ENCODE peak calls at places on chromosomes 2 and 18, in four cellular contexts. W is SK-N-SH, Q is H1, F is GM12878. O is an unnamed sample.

GRCh38 chr2:240820607-240821428 is 799 bp upstream of the KIF1A start:
- DNase-seq in W (peak; percentile 78), Q (peak; percentile 85), F (no peak), O (no peak)

GRCh38 chr2:239321596-239322413 is 79.0 kb downstream of the HDAC4 start:
- DNase-seq in W (peak; percentile 9), Q (peak; percentile 37), F (no peak), O (no peak)

GRCh38 chr18:3879114-3879835 is 429.3 kb downstream of the TGIF1 start:
- DNase-seq in W (no peak), Q (no peak), F (no peak), O (no peak)

GRCh38 chr2:16268301-16269000 is 328.1 kb downstream of the MYCN start:
- DNase-seq in W (no peak), Q (no peak), F (no peak), O (no peak)

GRCh38 chr2:24917731-24918325 is 2.2 kb downstream of the ADCY3 start:
- DNase-seq in W (no peak), Q (no peak), F (no peak), O (no peak)

GRCh38 chr2:175008009-175008408 is 2.8 kb upstream of the CHN1 start:
- DNase-seq in W (no peak), Q (no peak), F (no peak), O (no peak)

GRCh38 chr2:96506016-96506906 is 1.1 kb upstream of the NEURL3 start:
- DNase-seq in W (peak; percentile 3), Q (peak; percentile 30), F (no peak), O (no peak)

GRCh38 chr2:48259811-48260210 is 270.1 kb upstream of the STON1 start:
- DNase-seq in W (no peak), Q (no peak), F (no peak), O (no peak)

GRCh38 chr18:77081387-77081773 is 51.2 kb downstream of the MBP start:
- DNase-seq in W (no peak), Q (no peak), F (no peak), O (no peak)

DNA sequence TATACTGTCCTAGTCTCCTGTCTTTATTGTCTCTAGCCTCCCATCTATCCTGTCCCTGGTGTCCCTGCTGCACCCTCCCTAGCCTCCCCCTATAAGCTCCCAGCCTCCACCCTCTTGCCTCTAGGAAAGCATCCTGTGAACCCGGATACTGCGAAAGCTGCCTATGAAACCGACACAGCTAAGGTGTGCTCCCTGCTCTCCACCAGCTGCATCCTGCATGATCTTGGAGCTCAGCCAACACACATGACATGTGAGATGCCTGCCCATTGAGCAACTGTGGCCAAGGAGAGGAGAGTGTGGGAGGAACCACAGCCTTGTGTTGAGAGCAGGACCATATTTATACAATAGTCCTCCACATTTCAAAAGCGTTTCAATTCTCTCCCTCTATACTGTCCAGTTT is 187.1 kb downstream of the ZBTB7C start:
- DNase-seq in W (peak; percentile 40), Q (no peak), F (peak; percentile 2), O (peak; percentile 10)
- TF ChIP-seq TCF12 in W (no peak), Q (no peak), F (no peak), O (no peak)

GRCh38 chr2:20625920-20626697 is 24.8 kb downstream of the HS1BP3 start:
- DNase-seq in W (no peak), Q (no peak), F (no peak), O (no peak)
- TF ChIP-seq TCF12 in W (no peak), Q (no peak), F (no peak), O (no peak)

GRCh38 chr2:9799011-9799596 is 44.2 kb upstream of the TAF1B start:
- DNase-seq in W (no peak), Q (no peak), F (no peak), O (peak; percentile 54)

GRCh38 chr2:9800639-9800974 is 42.7 kb upstream of the TAF1B start:
- DNase-seq in W (no peak), Q (no peak), F (no peak), O (no peak)

GRCh38 chr2:9797681-9798556 is 45.4 kb upstream of the TAF1B start:
- DNase-seq in W (no peak), Q (no peak), F (no peak), O (peak; percentile 57)

GRCh38 chr2:9800975-9801723 is 42.1 kb upstream of the TAF1B start:
- DNase-seq in W (no peak), Q (no peak), F (no peak), O (peak; percentile 30)

GRCh38 chr2:9799729-9800632 is 43.3 kb upstream of the TAF1B start:
- DNase-seq in W (peak; percentile 98), Q (peak; percentile 99), F (peak; percentile 47), O (peak; percentile 77)
- TF ChIP-seq TCF12 in W (no peak), Q (no peak), F (no peak), O (no peak)

GRCh38 chr2:189149981-189150380 is 29.6 kb downstream of the COL5A2 start:
- DNase-seq in W (no peak), Q (no peak), F (no peak), O (no peak)
- TF ChIP-seq TCF12 in W (peak; percentile 54), Q (no peak), F (no peak), O (no peak)

DNA sequence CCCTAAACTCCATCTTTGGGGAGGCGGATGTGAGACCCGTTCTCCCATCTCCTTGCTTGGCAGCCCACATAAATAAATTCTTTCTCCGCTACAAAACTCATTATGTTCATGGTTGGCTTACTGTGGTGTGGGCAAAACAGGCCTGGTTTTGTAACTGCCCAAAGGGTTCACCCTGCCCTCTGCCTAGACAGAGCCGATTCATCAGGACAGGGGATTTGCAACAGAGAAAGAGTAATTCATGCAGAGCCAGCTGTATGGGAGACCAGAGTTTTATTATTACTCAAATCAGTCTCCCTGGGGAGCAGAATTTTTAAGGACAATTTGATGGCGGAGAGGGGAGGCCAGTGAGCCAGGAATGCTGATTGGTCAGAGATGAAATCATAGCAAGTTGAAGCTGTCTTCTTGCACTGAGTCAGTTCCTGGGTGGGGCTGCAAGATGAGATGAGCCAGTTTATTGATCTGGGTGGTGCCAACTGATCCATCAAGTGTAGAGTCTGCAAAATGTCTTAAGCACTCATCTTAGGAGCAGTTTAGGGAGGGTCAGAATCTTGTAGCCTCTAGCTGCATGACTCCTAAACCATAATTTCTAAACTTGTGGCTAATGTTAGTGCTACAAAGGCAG is 8.4 kb upstream of the RNF125 start:
- DNase-seq in W (no peak), Q (no peak), F (no peak), O (no peak)
- TF ChIP-seq TCF12 in W (no peak), Q (no peak), F (no peak), O (no peak)

DNA sequence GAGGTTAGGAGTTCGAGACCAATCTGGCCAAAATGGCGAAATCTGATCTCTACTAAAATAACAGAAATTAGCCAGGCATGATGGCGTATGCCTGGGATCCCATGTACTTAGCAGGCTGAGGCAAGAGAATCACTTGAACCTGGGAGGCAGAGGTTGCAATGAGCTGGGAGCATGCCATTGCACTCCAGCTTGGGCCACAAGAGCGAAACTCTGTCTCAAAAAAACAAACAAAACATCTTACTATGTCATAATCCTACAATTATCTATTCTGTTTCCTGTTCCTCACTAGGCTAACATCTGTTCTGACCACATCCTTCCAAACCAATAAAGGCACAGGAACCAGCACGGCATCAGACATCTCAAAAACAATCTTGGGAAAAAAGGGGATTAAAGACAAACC is 361.8 kb upstream of the UBE2E3 start:
- DNase-seq in W (no peak), Q (no peak), F (no peak), O (no peak)
- TF ChIP-seq TCF12 in W (no peak), Q (no peak), F (no peak), O (no peak)

GRCh38 chr2:207676827-207677354 is 34.5 kb upstream of the CCNYL1 start:
- DNase-seq in W (no peak), Q (no peak), F (no peak), O (peak; percentile 26)
- TF ChIP-seq TCF12 in W (peak; percentile 79), Q (no peak), F (no peak), O (no peak)

GRCh38 chr2:190216829-190217228 is 102.8 kb downstream of the HIBCH start:
- DNase-seq in W (peak; percentile 24), Q (peak; percentile 58), F (no peak), O (peak; percentile 35)

GRCh38 chr2:190219186-190219585 is 100.4 kb downstream of the HIBCH start:
- DNase-seq in W (no peak), Q (no peak), F (no peak), O (no peak)

GRCh38 chr2:190215620-190216019 is 104.0 kb downstream of the HIBCH start:
- DNase-seq in W (peak; percentile 3), Q (no peak), F (no peak), O (no peak)

GRCh38 chr2:190214434-190215194 is 105.0 kb downstream of the HIBCH start:
- DNase-seq in W (no peak), Q (no peak), F (no peak), O (no peak)

GRCh38 chr2:190217616-190218015 is 102.0 kb downstream of the HIBCH start:
- DNase-seq in W (no peak), Q (no peak), F (no peak), O (no peak)
- TF ChIP-seq TCF12 in W (no peak), Q (no peak), F (no peak), O (no peak)